ENCODE peak calls at places on chromosome 21, in five cellular contexts. Y, B, O, J and K are unnamed samples.
A peak's percentile ranks its signal among the peaks of the same experiment; 100 is the strongest.

GRCh38 chr21:16587141-16587570 is 857.4 kb downstream of the USP25 start:
- DNase-seq in Y (no peak), B (no peak), O (peak; percentile 61), J (peak; percentile 38), K (peak; percentile 71)

GRCh38 chr21:14826630-14827029 is 238.2 kb downstream of the NRIP1 start:
- DNase-seq in Y (peak; percentile 72), B (no peak), O (no peak), J (no peak), K (no peak)

GRCh38 chr21:17050156-17050555 is 462.7 kb upstream of the CXADR start:
- DNase-seq in Y (no peak), B (no peak), O (no peak), J (no peak), K (no peak)

GRCh38 chr21:44939532-44940115 is at the start of gene SLX9:
- DNase-seq in Y (no peak), B (no peak), O (peak; percentile 81), J (peak; percentile 62), K (peak; percentile 81)

GRCh38 chr21:16241500-16241963 is 511.8 kb downstream of the USP25 start:
- DNase-seq in Y (no peak), B (peak; percentile 46), O (no peak), J (no peak), K (no peak)

GRCh38 chr21:44423312-44423821 is 31.9 kb upstream of the LRRC3 start:
- DNase-seq in Y (no peak), B (no peak), O (peak; percentile 34), J (no peak), K (peak; percentile 57)

GRCh38 chr21:16945580-16945979 is 567.3 kb upstream of the CXADR start:
- DNase-seq in Y (no peak), B (no peak), O (no peak), J (no peak), K (no peak)

GRCh38 chr21:14609274-14609673 is 63.2 kb upstream of the SAMSN1 start:
- DNase-seq in Y (no peak), B (no peak), O (no peak), J (no peak), K (no peak)

GRCh38 chr21:14753466-14754258 is 207.5 kb upstream of the SAMSN1 start:
- DNase-seq in Y (no peak), B (no peak), O (no peak), J (no peak), K (no peak)

GRCh38 chr21:34956416-34957316 is 92.4 kb downstream of the RUNX1 start:
- DNase-seq in Y (no peak), B (no peak), O (no peak), J (no peak), K (no peak)

GRCh38 chr21:18298228-18298627 is 53.6 kb downstream of the CHODL start:
- DNase-seq in Y (no peak), B (no peak), O (no peak), J (no peak), K (no peak)

GRCh38 chr21:37626320-37626719 is 259.7 kb downstream of the DYRK1A start:
- DNase-seq in Y (no peak), B (no peak), O (no peak), J (no peak), K (no peak)

GRCh38 chr21:35829014-35829525 is 231.3 kb downstream of the SETD4 start:
- DNase-seq in Y (no peak), B (no peak), O (no peak), J (no peak), K (no peak)

GRCh38 chr21:31108969-31109368 is 70.7 kb upstream of the KRTAP19-8 start:
- DNase-seq in Y (no peak), B (no peak), O (no peak), J (no peak), K (no peak)

GRCh38 chr21:25639922-25640670 is 1.0 kb downstream of the JAM2 start:
- DNase-seq in Y (no peak), B (no peak), O (peak; percentile 59), J (no peak), K (peak; percentile 75)

GRCh38 chr21:26948194-26948593 is 18.7 kb downstream of the ADAMTS5 start:
- DNase-seq in Y (no peak), B (no peak), O (no peak), J (no peak), K (no peak)

GRCh38 chr21:37208741-37209225 is 58.4 kb downstream of the VPS26C start:
- DNase-seq in Y (no peak), B (no peak), O (no peak), J (no peak), K (no peak)

GRCh38 chr21:20783611-20784010 is 214.6 kb upstream of the NCAM2 start:
- DNase-seq in Y (no peak), B (no peak), O (no peak), J (no peak), K (no peak)

GRCh38 chr21:36113647-36114428 is 21.0 kb upstream of the CBR3 start:
- DNase-seq in Y (no peak), B (no peak), O (no peak), J (peak; percentile 70), K (no peak)

GRCh38 chr21:15506086-15506485 is 223.7 kb upstream of the USP25 start:
- DNase-seq in Y (no peak), B (no peak), O (no peak), J (no peak), K (no peak)

GRCh38 chr21:39863111-39863510 is 4.1 kb upstream of the PCP4 start:
- DNase-seq in Y (no peak), B (no peak), O (no peak), J (no peak), K (no peak)

GRCh38 chr21:35520869-35521268 is 471.8 kb upstream of the RUNX1 start:
- DNase-seq in Y (no peak), B (no peak), O (no peak), J (no peak), K (no peak)

GRCh38 chr21:35663856-35664606 is 396.3 kb downstream of the SETD4 start:
- DNase-seq in Y (no peak), B (no peak), O (no peak), J (no peak), K (no peak)

GRCh38 chr21:35624896-35625295 is 435.4 kb downstream of the SETD4 start:
- DNase-seq in Y (no peak), B (no peak), O (no peak), J (no peak), K (no peak)

GRCh38 chr21:27954806-27955205 is 987.9 kb upstream of the ADAMTS5 start:
- DNase-seq in Y (no peak), B (no peak), O (no peak), J (no peak), K (no peak)

GRCh38 chr21:15062566-15062965 is 2.2 kb downstream of the NRIP1 start:
- DNase-seq in Y (no peak), B (no peak), O (no peak), J (no peak), K (no peak)

GRCh38 chr21:14734191-14734590 is 188.1 kb upstream of the SAMSN1 start:
- DNase-seq in Y (no peak), B (no peak), O (no peak), J (no peak), K (no peak)

GRCh38 chr21:35323947-35324346 is 274.8 kb upstream of the RUNX1 start:
- DNase-seq in Y (no peak), B (no peak), O (no peak), J (no peak), K (peak; percentile 13)

GRCh38 chr21:41612674-41613250 is 104.8 kb upstream of the TMPRSS2 start:
- DNase-seq in Y (no peak), B (no peak), O (peak; percentile 91), J (peak; percentile 15), K (peak; percentile 87)
- TF ChIP-seq POLR2A in Y (no peak), B (no peak), O (no peak), J (no peak), K (no peak)

GRCh38 chr21:46061063-46061462 is 36.8 kb upstream of the COL6A2 start:
- DNase-seq in Y (no peak), B (no peak), O (no peak), J (no peak), K (no peak)
- H3K9me3 ChIP-seq in Y (no peaks in the 10 kb centered on the region), B (peaks cover 33% of the 10 kb centered on the region), O (peaks cover 3% of the 10 kb centered on the region), J (peaks cover 22% of the 10 kb centered on the region), K (no peaks in the 10 kb centered on the region)

GRCh38 chr21:29514652-29515247 is 216.0 kb downstream of the BACH1 start:
- DNase-seq in Y (no peak), B (no peak), O (no peak), J (no peak), K (no peak)

GRCh38 chr21:29511076-29511475 is 212.4 kb downstream of the BACH1 start:
- DNase-seq in Y (no peak), B (no peak), O (no peak), J (no peak), K (no peak)

GRCh38 chr21:29508311-29508710 is 209.6 kb downstream of the BACH1 start:
- DNase-seq in Y (no peak), B (no peak), O (no peak), J (no peak), K (no peak)

DNA sequence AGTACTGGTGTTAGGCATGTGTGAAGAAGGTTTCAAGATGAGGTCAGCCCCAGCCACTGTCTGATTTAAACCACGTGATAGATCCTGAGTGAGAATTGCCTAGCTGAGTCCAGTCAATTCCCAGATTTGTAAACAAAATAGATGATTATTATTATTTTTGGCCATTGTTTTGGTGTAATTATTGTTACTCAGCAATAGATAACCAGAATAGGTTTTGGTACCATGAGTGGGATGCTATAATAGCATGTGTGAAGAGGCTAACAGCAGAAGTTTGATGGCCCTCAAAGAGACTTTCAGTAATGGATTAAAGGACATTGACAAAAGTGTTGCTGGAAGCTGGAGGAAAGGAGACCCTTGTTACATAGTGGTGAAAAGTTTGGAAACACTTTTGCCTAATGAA is 214.8 kb downstream of the BACH1 start:
- DNase-seq in Y (no peak), B (no peak), O (no peak), J (no peak), K (no peak)
- TF ChIP-seq POLR2AphosphoS5 in Y (no peak), B (no peak), O (no peak), J (no peak), K (no peak)

DNA sequence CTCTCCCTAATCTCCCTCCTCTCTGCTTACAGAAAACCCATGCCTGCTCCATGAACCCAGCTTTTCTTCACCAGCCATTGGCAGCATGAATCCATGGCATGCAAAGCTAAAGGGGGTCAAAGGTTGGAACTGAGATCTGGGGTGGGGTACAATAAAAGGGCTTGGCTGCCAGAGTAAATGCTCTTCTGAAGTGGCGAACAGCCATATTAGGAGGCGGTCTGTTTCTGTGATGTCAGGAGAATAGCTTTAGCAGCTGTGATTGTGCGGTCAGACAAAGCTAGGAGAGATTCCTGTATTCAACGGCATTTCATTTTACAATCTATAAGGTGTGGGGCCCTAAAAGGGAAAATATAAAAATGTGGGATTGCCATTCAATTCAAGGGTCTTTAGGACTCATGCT is 71.7 kb upstream of the TMPRSS2 start:
- DNase-seq in Y (no peak), B (no peak), O (no peak), J (no peak), K (no peak)
- TF ChIP-seq POLR2A in Y (no peak), B (no peak), O (no peak), J (no peak), K (no peak)

DNA sequence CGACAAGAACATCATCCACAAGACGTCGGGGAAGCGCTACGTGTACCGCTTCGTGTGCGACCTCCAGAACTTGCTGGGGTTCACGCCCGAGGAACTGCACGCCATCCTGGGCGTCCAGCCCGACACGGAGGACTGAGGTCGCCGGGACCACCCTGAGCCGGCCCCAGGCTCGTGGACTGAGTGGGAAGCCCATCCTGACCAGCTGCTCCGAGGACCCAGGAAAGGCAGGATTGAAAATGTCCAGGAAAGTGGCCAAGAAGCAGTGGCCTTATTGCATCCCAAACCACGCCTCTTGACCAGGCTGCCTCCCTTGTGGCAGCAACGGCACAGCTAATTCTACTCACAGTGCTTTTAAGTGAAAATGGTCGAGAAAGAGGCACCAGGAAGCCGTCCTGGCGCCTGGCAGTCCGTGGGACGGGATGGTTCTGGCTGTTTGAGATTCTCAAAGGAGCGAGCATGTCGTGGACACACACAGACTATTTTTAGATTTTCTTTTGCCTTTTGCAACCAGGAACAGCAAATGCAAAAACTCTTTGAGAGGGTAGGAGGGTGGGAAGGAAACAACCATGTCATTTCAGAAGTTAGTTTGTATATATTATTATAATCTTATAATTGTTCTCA is 17.1 kb downstream of the ETS2 start:
- DNase-seq in Y (no peak), B (no peak), O (no peak), J (no peak), K (no peak)
- H3K9me3 ChIP-seq in Y (no peaks in the 10 kb centered on the region), B (no peaks in the 10 kb centered on the region), O (no peaks in the 10 kb centered on the region), J (peaks cover 17% of the 10 kb centered on the region), K (no peaks in the 10 kb centered on the region)